ENCODE peak calls at places on chromosomes 7 and 10, in five cellular contexts. One of them, this sample, is unnamed.

GRCh38 chr10:84429926-84430520 is 101.6 kb downstream of the CCSER2 start:
- DNase-seq in Peyer's patch: no peak
- DNase-seq in transverse colon: peak
- DNase-seq in prostate gland: peak
- DNase-seq in A549: peak
- DNase-seq in this sample: no peak

GRCh38 chr10:77168161-77168560 is 469.4 kb downstream of the KCNMA1 start:
- DNase-seq in Peyer's patch: no peak
- DNase-seq in transverse colon: no peak
- DNase-seq in A549: no peak
- DNase-seq in prostate gland: no peak
- DNase-seq in this sample: no peak

GRCh38 chr10:88154596-88155250 is 291.3 kb downstream of the PTEN start:
- DNase-seq in A549: no peak
- DNase-seq in transverse colon: no peak
- DNase-seq in prostate gland: no peak
- DNase-seq in Peyer's patch: no peak
- DNase-seq in this sample: no peak

GRCh38 chr10:63504145-63504881 is 16.9 kb upstream of the REEP3 start:
- DNase-seq in prostate gland: no peak
- DNase-seq in transverse colon: no peak
- DNase-seq in A549: no peak
- DNase-seq in Peyer's patch: no peak
- DNase-seq in this sample: no peak

GRCh38 chr10:119715628-119716505 is 10.0 kb upstream of the INPP5F start:
- DNase-seq in transverse colon: no peak
- DNase-seq in Peyer's patch: no peak
- DNase-seq in A549: no peak
- DNase-seq in prostate gland: no peak
- DNase-seq in this sample: no peak

GRCh38 chr10:106873770-106874717 is 290.5 kb downstream of the SORCS1 start:
- DNase-seq in A549: no peak
- DNase-seq in prostate gland: no peak
- DNase-seq in Peyer's patch: no peak
- DNase-seq in transverse colon: no peak
- DNase-seq in this sample: no peak

GRCh38 chr7:117123311-117123926 is 170.1 kb downstream of the ST7 start:
- DNase-seq in Peyer's patch: no peak
- DNase-seq in transverse colon: no peak
- DNase-seq in prostate gland: no peak
- DNase-seq in A549: no peak
- DNase-seq in this sample: no peak

GRCh38 chr10:75924309-75924920 is 493.0 kb downstream of the LRMDA start:
- DNase-seq in transverse colon: no peak
- DNase-seq in Peyer's patch: no peak
- DNase-seq in prostate gland: no peak
- DNase-seq in A549: no peak
- DNase-seq in this sample: no peak

GRCh38 chr7:13988011-13988410 is 1.5 kb downstream of the ETV1 start:
- DNase-seq in transverse colon: no peak
- DNase-seq in Peyer's patch: no peak
- DNase-seq in prostate gland: no peak
- DNase-seq in A549: no peak
- DNase-seq in this sample: no peak

GRCh38 chr7:5867060-5867459 is 13.5 kb upstream of the OCM start:
- DNase-seq in A549: no peak
- DNase-seq in Peyer's patch: no peak
- DNase-seq in prostate gland: no peak
- DNase-seq in transverse colon: no peak
- DNase-seq in this sample: no peak

GRCh38 chr7:87155788-87156187 is 3.5 kb downstream of the DMTF1 start:
- DNase-seq in transverse colon: no peak
- DNase-seq in A549: no peak
- DNase-seq in prostate gland: no peak
- DNase-seq in Peyer's patch: no peak
- DNase-seq in this sample: no peak

GRCh38 chr7:92135100-92135429 is 788 bp upstream of the CYP51A1 start:
- DNase-seq in prostate gland: peak
- DNase-seq in transverse colon: peak
- DNase-seq in A549: no peak
- DNase-seq in Peyer's patch: no peak
- DNase-seq in this sample: no peak

GRCh38 chr7:101162551-101163280 is 2.7 kb downstream of the VGF start:
- DNase-seq in prostate gland: no peak
- DNase-seq in transverse colon: peak
- DNase-seq in Peyer's patch: no peak
- DNase-seq in A549: peak
- DNase-seq in this sample: no peak

GRCh38 chr10:69101451-69102095 is 13.7 kb downstream of the SRGN start:
- DNase-seq in Peyer's patch: no peak
- DNase-seq in prostate gland: no peak
- DNase-seq in A549: no peak
- DNase-seq in transverse colon: no peak
- DNase-seq in this sample: no peak

GRCh38 chr10:29960261-29960660 is 99.1 kb downstream of the JCAD start:
- DNase-seq in transverse colon: no peak
- DNase-seq in Peyer's patch: no peak
- DNase-seq in prostate gland: no peak
- DNase-seq in A549: no peak
- DNase-seq in this sample: no peak

GRCh38 chr10:70987396-70988130 is 99.2 kb upstream of the PCBD1 start:
- DNase-seq in transverse colon: no peak
- DNase-seq in Peyer's patch: peak
- DNase-seq in prostate gland: no peak
- DNase-seq in A549: no peak
- DNase-seq in this sample: no peak

GRCh38 chr10:32388258-32389027 is 41.5 kb upstream of the EPC1 start:
- DNase-seq in A549: no peak
- DNase-seq in prostate gland: no peak
- DNase-seq in transverse colon: no peak
- DNase-seq in Peyer's patch: no peak
- DNase-seq in this sample: no peak

GRCh38 chr7:2148189-2148588 is 84.6 kb downstream of the MAD1L1 start:
- DNase-seq in transverse colon: no peak
- DNase-seq in prostate gland: no peak
- DNase-seq in Peyer's patch: no peak
- DNase-seq in A549: no peak
- DNase-seq in this sample: no peak

GRCh38 chr10:17062009-17062408 is 67.6 kb downstream of the CUBN start:
- DNase-seq in Peyer's patch: no peak
- DNase-seq in A549: peak
- DNase-seq in transverse colon: no peak
- DNase-seq in prostate gland: no peak
- DNase-seq in this sample: no peak

GRCh38 chr7:28082071-28082470 is 98.5 kb downstream of the JAZF1 start:
- DNase-seq in A549: no peak
- DNase-seq in Peyer's patch: no peak
- DNase-seq in prostate gland: no peak
- DNase-seq in transverse colon: no peak
- DNase-seq in this sample: no peak

GRCh38 chr7:28081016-28081415 is 99.6 kb downstream of the JAZF1 start:
- DNase-seq in A549: no peak
- DNase-seq in Peyer's patch: no peak
- DNase-seq in prostate gland: no peak
- DNase-seq in transverse colon: peak
- DNase-seq in this sample: no peak

GRCh38 chr7:28083159-28083997 is 97.2 kb downstream of the JAZF1 start:
- DNase-seq in Peyer's patch: no peak
- DNase-seq in transverse colon: no peak
- DNase-seq in prostate gland: peak
- DNase-seq in A549: peak
- DNase-seq in this sample: no peak

GRCh38 chr7:28086198-28086597 is 94.4 kb downstream of the JAZF1 start:
- DNase-seq in prostate gland: no peak
- DNase-seq in Peyer's patch: no peak
- DNase-seq in transverse colon: no peak
- DNase-seq in A549: no peak
- DNase-seq in this sample: no peak

GRCh38 chr7:28083998-28084985 is 96.3 kb downstream of the JAZF1 start:
- DNase-seq in A549: no peak
- DNase-seq in Peyer's patch: no peak
- DNase-seq in transverse colon: no peak
- DNase-seq in prostate gland: no peak
- DNase-seq in this sample: no peak
- TF ChIP-seq POLR2A in A549: no peak
- TF ChIP-seq POLR2A in Peyer's patch: no peak
- TF ChIP-seq POLR2A in transverse colon: no peak
- TF ChIP-seq POLR2A in prostate gland: no peak
- TF ChIP-seq POLR2A in this sample: no peak

GRCh38 chr10:15088428-15089261 is at the start of gene ACBD7:
- DNase-seq in Peyer's patch: peak
- DNase-seq in A549: peak
- DNase-seq in transverse colon: peak
- DNase-seq in prostate gland: peak
- DNase-seq in this sample: peak

GRCh38 chr10:15084502-15084922 is 4.1 kb downstream of the ACBD7 start:
- DNase-seq in transverse colon: peak
- DNase-seq in prostate gland: peak
- DNase-seq in Peyer's patch: no peak
- DNase-seq in A549: peak
- DNase-seq in this sample: no peak

DNA sequence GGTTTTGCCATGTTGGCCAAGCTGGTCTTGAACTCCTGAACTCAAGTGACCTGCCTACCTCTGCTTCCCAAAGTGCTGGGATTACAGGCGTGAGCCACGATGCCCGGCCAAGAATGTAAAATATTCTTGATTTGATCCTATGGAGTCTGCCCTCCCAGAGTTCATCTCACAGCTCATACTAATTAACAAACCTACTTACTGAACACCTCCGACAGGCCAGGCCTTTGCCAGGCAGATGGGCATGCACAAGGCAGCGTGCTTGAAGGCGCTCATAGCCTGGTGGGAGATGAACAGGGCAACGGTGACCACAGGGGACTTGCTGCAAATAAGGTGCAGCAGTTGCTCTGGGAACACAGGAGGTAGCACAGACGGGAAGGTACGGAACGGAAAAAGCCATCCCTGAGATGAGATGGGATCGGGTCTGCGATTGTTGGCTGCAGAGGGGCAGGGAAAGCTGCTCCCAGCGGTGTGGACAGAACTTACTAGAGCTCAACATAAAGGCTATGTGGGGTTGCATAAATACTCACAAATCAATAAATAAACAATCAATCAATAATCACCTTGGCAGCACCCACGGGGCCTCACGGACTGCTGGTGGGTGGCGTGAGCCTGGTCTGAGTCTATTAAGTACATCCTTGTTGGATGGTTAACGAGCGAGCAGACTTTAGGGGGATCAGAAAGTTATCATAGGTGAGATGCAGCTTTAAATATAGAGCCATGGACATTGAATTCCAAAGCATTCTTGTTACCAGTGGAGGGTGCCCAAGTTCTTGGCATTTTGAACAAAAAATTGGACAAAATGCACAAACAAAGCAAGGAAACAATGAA is 4.7 kb downstream of the ACBD7 start:
- DNase-seq in Peyer's patch: no peak
- DNase-seq in transverse colon: no peak
- DNase-seq in prostate gland: no peak
- DNase-seq in A549: no peak
- DNase-seq in this sample: no peak
- TF ChIP-seq CTCF in Peyer's patch: no peak
- TF ChIP-seq CTCF in transverse colon: no peak
- TF ChIP-seq CTCF in prostate gland: no peak
- TF ChIP-seq CTCF in A549: no peak
- TF ChIP-seq CTCF in this sample: no peak

GRCh38 chr10:24214762-24215161 is 5.8 kb downstream of the KIAA1217 start:
- DNase-seq in transverse colon: no peak
- DNase-seq in Peyer's patch: no peak
- DNase-seq in prostate gland: no peak
- DNase-seq in A549: no peak
- DNase-seq in this sample: no peak
- TF ChIP-seq POLR2A in transverse colon: no peak
- TF ChIP-seq POLR2A in Peyer's patch: no peak
- TF ChIP-seq POLR2A in prostate gland: no peak
- TF ChIP-seq POLR2A in A549: no peak
- TF ChIP-seq POLR2A in this sample: peak

DNA sequence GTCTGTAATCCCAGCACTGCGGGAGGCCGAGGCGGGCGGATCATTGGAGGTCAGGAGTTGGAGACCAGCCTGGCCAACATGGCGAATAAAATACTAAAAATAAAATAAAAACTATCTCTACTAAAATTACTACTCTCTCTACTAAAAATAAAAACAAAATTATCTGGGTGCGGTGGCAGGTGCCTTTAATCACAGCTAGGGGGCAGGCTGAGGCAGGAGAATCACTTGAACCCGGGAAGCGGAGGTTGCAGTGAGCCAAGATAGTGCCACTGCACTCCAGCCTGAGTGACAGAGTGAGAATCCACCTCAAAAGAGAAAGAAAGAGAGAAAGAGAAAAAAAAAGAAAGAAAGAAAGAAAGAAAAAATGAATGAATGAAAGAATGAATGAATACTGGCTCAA is 351.4 kb downstream of the ELMO1 start:
- DNase-seq in prostate gland: no peak
- DNase-seq in Peyer's patch: no peak
- DNase-seq in transverse colon: no peak
- DNase-seq in A549: no peak
- DNase-seq in this sample: no peak
- TF ChIP-seq CTCF in prostate gland: no peak
- TF ChIP-seq CTCF in Peyer's patch: no peak
- TF ChIP-seq CTCF in transverse colon: no peak
- TF ChIP-seq CTCF in A549: no peak
- TF ChIP-seq CTCF in this sample: no peak

GRCh38 chr10:49176310-49177268 is 11.6 kb downstream of the TMEM273 start:
- DNase-seq in transverse colon: no peak
- DNase-seq in A549: no peak
- DNase-seq in Peyer's patch: no peak
- DNase-seq in prostate gland: no peak
- DNase-seq in this sample: no peak

GRCh38 chr10:49179699-49180511 is 8.3 kb downstream of the TMEM273 start:
- DNase-seq in Peyer's patch: no peak
- DNase-seq in A549: no peak
- DNase-seq in prostate gland: no peak
- DNase-seq in transverse colon: no peak
- DNase-seq in this sample: no peak

GRCh38 chr10:49175587-49176309 is 12.4 kb downstream of the TMEM273 start:
- DNase-seq in prostate gland: no peak
- DNase-seq in A549: no peak
- DNase-seq in transverse colon: no peak
- DNase-seq in Peyer's patch: no peak
- DNase-seq in this sample: no peak

GRCh38 chr10:49178489-49179471 is 9.4 kb downstream of the TMEM273 start:
- DNase-seq in prostate gland: no peak
- DNase-seq in A549: no peak
- DNase-seq in transverse colon: no peak
- DNase-seq in Peyer's patch: no peak
- DNase-seq in this sample: no peak

GRCh38 chr10:49177391-49178355 is 10.5 kb downstream of the TMEM273 start:
- DNase-seq in A549: peak
- DNase-seq in transverse colon: peak
- DNase-seq in prostate gland: no peak
- DNase-seq in Peyer's patch: no peak
- DNase-seq in this sample: no peak
- TF ChIP-seq POLR2A in A549: no peak
- TF ChIP-seq POLR2A in transverse colon: no peak
- TF ChIP-seq POLR2A in prostate gland: no peak
- TF ChIP-seq POLR2A in Peyer's patch: no peak
- TF ChIP-seq POLR2A in this sample: no peak

GRCh38 chr7:152341039-152341913 is 94.5 kb downstream of the KMT2C start:
- DNase-seq in transverse colon: no peak
- DNase-seq in A549: peak
- DNase-seq in Peyer's patch: no peak
- DNase-seq in prostate gland: peak
- DNase-seq in this sample: no peak
- TF ChIP-seq CTCF in transverse colon: peak
- TF ChIP-seq CTCF in A549: peak
- TF ChIP-seq CTCF in Peyer's patch: peak
- TF ChIP-seq CTCF in prostate gland: peak
- TF ChIP-seq CTCF in this sample: peak